ENCODE peak calls at places on chromosome 4, in ten cellular contexts. R is neural progenitor cell; J is GM23248; G is pancreas; A is CD8-positive, alpha-beta memory T cell; V is foreskin keratinocyte; Z is SJCRH30; C is tibial nerve; H is lung; X is astrocyte. D is an unnamed sample. For H3K4me1, the result is how much of the 10 kb centered on the place peaks cover.

GRCh38 chr4:146153964-146154536 is 21.5 kb upstream of the LSM6 start:
- DNase-seq in V (no peak), X (no peak), R (no peak), J (no peak), H (no peak), C (no peak), A (no peak), Z (no peak), G (no peak), D (no peak)

GRCh38 chr4:56433280-56433679 is 2.1 kb downstream of the PPAT start:
- DNase-seq in A (no peak), X (no peak), H (no peak), R (no peak), C (no peak), G (no peak), J (no peak), Z (no peak), V (no peak), D (no peak)

GRCh38 chr4:1554876-1555265 is 129.2 kb downstream of the FAM53A start:
- DNase-seq in R (no peak), Z (no peak), X (no peak), J (no peak), C (no peak), V (no peak), G (no peak), A (no peak), H (no peak), D (no peak)

GRCh38 chr4:177759714-177760113 is 317.5 kb upstream of the AGA start:
- DNase-seq in V (peak), R (no peak), X (no peak), J (no peak), H (no peak), Z (no peak), A (no peak), C (no peak), G (no peak), D (no peak)

GRCh38 chr4:186037692-186038658 is 31.0 kb upstream of the TLR3 start:
- DNase-seq in H (peak), Z (peak), V (peak), J (peak), R (peak), X (peak), C (peak), G (peak), A (no peak), D (peak)

GRCh38 chr4:25839687-25840086 is 23.1 kb downstream of the SEL1L3 start:
- DNase-seq in C (no peak), V (no peak), X (peak), H (no peak), R (no peak), J (no peak), G (no peak), A (no peak), Z (no peak), D (no peak)

GRCh38 chr4:144666539-144667175 is 20.7 kb downstream of the HHIP start:
- DNase-seq in Z (no peak), H (no peak), V (peak), R (no peak), C (no peak), X (peak), G (no peak), A (no peak), J (peak), D (no peak)

GRCh38 chr4:173934933-173935620 is 348.4 kb downstream of the FBXO8 start:
- DNase-seq in H (no peak), V (no peak), J (no peak), G (no peak), C (no peak), Z (no peak), R (no peak), A (no peak), X (no peak), D (peak)

GRCh38 chr4:100060765-100061416 is 110.8 kb upstream of the H2AZ1 start:
- DNase-seq in J (no peak), C (no peak), G (no peak), X (no peak), R (no peak), H (no peak), Z (no peak), V (no peak), A (no peak), D (no peak)

GRCh38 chr4:85783483-85783882 is 308.5 kb downstream of the ARHGAP24 start:
- DNase-seq in V (peak), J (peak), G (no peak), C (no peak), Z (no peak), H (no peak), R (no peak), A (no peak), X (peak), D (no peak)
- H3K27ac ChIP-seq in V (no peak), J (peak), G (no peak), C (peak), Z (no peak), H (peak), R (no peak), A (no peak), X (peak), D (no peak)

GRCh38 chr4:55363618-55364420 is 17.8 kb downstream of the SRD5A3 start:
- DNase-seq in Z (no peak), G (no peak), A (no peak), R (peak), X (no peak), C (no peak), H (no peak), J (no peak), V (no peak), D (no peak)
- H3K4me1 ChIP-seq in Z (under half), G (under half), A (under half), R (under half), X (under half), C (under half), H (under half), J (under half), V (under half), D (under half)

GRCh38 chr4:2861631-2862436 is 18.2 kb downstream of the ADD1 start:
- DNase-seq in X (no peak), J (peak), R (no peak), A (no peak), V (no peak), G (no peak), C (no peak), Z (no peak), H (no peak), D (no peak)
- H3K27ac ChIP-seq in X (no peak), J (peak), R (no peak), A (no peak), V (no peak), G (no peak), C (peak), Z (no peak), H (peak), D (peak)

GRCh38 chr4:15024386-15024785 is 22.1 kb downstream of the CPEB2 start:
- DNase-seq in X (peak), G (no peak), H (no peak), R (no peak), V (no peak), C (no peak), J (peak), Z (no peak), A (no peak), D (no peak)

GRCh38 chr4:15020502-15021286 is 18.4 kb downstream of the CPEB2 start:
- DNase-seq in R (no peak), C (no peak), A (no peak), H (no peak), J (no peak), G (no peak), V (no peak), X (no peak), Z (no peak), D (no peak)

GRCh38 chr4:15021301-15021700 is 19.0 kb downstream of the CPEB2 start:
- DNase-seq in V (no peak), G (no peak), R (no peak), Z (no peak), A (no peak), H (no peak), J (no peak), X (no peak), C (no peak), D (no peak)

GRCh38 chr4:15018389-15018788 is 16.1 kb downstream of the CPEB2 start:
- DNase-seq in Z (no peak), X (no peak), J (no peak), C (no peak), H (no peak), V (no peak), A (no peak), R (no peak), G (no peak), D (no peak)

DNA sequence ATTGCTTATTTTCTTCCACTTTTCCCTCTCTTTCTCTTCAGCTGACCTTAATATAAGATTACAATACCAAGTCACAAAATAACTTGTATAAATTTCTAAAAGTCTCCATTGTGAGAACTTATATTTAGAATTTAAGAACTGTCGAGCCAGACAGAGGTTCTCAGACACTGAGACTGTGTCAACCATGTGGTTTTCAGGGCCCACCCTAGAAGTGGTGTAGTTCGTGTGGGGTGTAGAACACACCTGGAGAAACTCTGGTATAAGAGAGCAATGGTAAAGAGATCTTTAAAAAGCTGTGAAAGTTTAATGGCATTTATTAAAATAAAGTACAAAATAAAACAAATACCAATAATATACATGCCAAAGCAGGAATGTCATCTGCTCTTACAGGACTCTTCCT is 19.7 kb downstream of the CPEB2 start:
- DNase-seq in H (no peak), Z (no peak), A (no peak), J (no peak), V (no peak), G (no peak), R (no peak), C (no peak), X (no peak), D (no peak)
- H3K4me1 ChIP-seq in H (under half), Z (under half), A (under half), J (under half), V (under half), G (under half), R (under half), C (half or more), X (under half), D (under half)

GRCh38 chr4:169010125-169011023 is at the start of gene CBR4:
- DNase-seq in J (peak), V (peak), A (peak), X (peak), H (peak), R (peak), Z (peak), G (peak), C (peak), D (peak)

GRCh38 chr4:169009281-169010124 is 552 bp downstream of the CBR4 start:
- DNase-seq in C (peak), Z (peak), G (peak), R (peak), J (peak), V (peak), X (peak), A (peak), H (peak), D (peak)

GRCh38 chr4:169012049-169012448 is 2.0 kb upstream of the CBR4 start:
- DNase-seq in C (no peak), Z (no peak), H (no peak), A (no peak), G (no peak), J (no peak), R (no peak), V (no peak), X (no peak), D (no peak)

GRCh38 chr4:169005453-169006099 is 4.5 kb downstream of the CBR4 start:
- DNase-seq in H (no peak), R (no peak), V (no peak), C (no peak), X (no peak), J (peak), G (no peak), Z (peak), A (no peak), D (no peak)

DNA sequence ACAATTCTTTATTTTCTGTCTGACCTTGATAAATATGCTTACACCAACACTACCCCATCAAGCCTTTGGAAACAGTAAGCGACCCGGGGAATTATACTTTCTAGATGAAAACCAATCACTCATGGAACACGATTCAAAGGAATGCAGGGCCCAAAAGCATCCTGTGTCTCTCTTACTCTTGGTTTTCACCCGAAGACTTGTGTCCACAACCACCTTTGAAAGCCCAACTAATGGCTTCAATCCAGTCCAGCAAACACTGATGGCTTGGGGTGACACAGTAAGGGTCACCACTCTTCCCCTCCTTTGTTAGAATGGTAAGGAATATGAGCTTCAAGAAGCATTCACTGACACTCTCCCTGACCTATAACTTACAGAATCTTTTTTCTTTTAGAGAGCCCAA is 1.6 kb downstream of the CBR4 start:
- DNase-seq in V (no peak), X (no peak), Z (no peak), R (peak), C (no peak), G (no peak), A (no peak), J (no peak), H (no peak), D (no peak)
- H3K27ac ChIP-seq in V (no peak), X (no peak), Z (no peak), R (no peak), C (no peak), G (no peak), A (peak), J (no peak), H (no peak), D (no peak)

GRCh38 chr4:87228561-87228860 is 8.1 kb upstream of the KLHL8 start:
- DNase-seq in A (no peak), V (no peak), J (no peak), R (no peak), X (no peak), H (no peak), G (no peak), Z (no peak), C (no peak), D (no peak)
- H3K4me1 ChIP-seq in A (under half), V (under half), J (under half), R (under half), X (under half), H (under half), G (under half), Z (under half), C (under half), D (under half)

GRCh38 chr4:184821242-184821641 is 4.5 kb downstream of the ACSL1 start:
- DNase-seq in V (no peak), G (no peak), Z (no peak), C (no peak), X (no peak), H (no peak), R (no peak), J (no peak), A (no peak), D (no peak)
- H3K27ac ChIP-seq in V (no peak), G (no peak), Z (no peak), C (no peak), X (no peak), H (peak), R (no peak), J (no peak), A (no peak), D (no peak)

DNA sequence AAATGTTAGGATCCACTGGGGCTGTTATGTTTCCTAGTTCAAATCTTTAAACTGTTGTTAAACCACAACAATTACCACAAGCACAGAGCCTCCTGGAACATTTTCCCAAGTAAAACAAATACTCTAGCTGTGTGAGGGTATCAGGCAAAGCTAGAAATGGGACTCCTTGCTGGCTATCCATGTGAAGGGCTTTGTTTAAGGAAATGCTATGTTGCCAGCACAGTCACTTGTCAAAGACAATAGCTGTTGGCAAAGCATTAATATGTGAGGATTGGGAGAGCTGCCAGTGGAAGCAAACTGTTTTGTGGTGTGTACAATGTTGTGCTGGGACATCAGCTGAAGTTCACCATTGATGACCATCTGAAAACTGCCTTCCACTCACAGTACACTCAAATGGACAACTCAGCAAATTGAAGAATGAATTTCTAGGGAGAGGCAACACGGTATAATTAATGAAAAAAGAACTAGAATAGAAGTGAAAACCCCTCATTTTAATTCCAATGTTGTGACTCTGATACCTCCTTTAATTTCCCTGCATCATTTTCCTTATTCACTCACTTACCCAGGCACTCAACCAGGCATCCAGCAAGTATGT is 100.8 kb downstream of the ANXA3 start:
- DNase-seq in G (no peak), Z (no peak), C (peak), X (peak), J (peak), R (no peak), A (no peak), V (no peak), H (no peak), D (peak)
- H3K4me1 ChIP-seq in G (under half), Z (under half), C (half or more), X (under half), J (half or more), R (under half), A (under half), V (under half), H (under half), D (under half)

DNA sequence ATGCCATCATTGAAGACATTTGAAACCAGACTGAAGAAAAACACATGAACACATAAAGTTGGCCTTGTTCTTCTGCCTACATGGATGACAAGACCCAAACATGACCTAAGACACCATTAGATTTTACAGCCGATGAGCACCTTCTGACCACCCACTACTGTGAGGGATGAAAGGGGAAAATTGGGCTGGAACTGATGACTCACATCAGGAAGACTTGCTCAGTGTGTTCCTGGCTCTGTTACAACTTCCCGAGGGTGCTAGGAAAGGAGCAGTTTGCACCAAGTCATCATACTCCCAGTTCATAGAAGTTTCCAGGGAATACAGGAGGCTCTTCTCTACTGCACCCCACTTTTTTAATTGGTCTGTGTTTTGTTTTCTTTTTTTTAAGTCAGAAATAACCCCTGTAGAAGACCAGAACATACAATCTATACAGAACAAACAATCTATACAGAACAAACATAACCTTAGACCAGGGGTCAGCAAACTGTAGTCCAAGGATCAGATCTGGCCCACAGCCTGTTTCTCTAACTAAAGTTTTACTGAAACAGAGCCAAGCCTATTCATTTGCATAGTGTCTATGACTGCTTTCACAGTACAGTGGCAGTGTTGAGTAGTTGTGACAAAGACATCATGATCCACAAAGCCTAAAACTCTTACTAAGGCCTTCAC is 25.3 kb downstream of the BTC start:
- DNase-seq in H (no peak), J (peak), A (no peak), V (peak), R (no peak), X (peak), C (no peak), G (no peak), Z (peak), D (peak)
- H3K27ac ChIP-seq in H (no peak), J (no peak), A (no peak), V (no peak), R (no peak), X (no peak), C (peak), G (no peak), Z (peak), D (no peak)

D was measured in cardiac muscle cell.